ENCODE peak calls at places on chromosomes 12 and 14, in seven cellular contexts. G is SK-MEL-5; T is MCF 10A; X is activated naive CD4-positive, alpha-beta T cell treated with anti-CD3 and anti-CD28 coated beads for 36 hours; F is DND-41; A is NCI-H524; V is left ventricle myocardium superior. E is an unnamed sample.

GRCh38 chr14:69767369-69767999 is 542 bp downstream of the SRSF5 start:
- DNase-seq in G (peak), T (peak), X (peak), F (peak), A (peak), V (peak), E (peak)

GRCh38 chr12:29640589-29641345 is 143.0 kb downstream of the TMTC1 start:
- DNase-seq in G (no peak), T (peak), X (no peak), F (no peak), A (no peak), V (peak), E (peak)

GRCh38 chr14:90388437-90388836 is 8.4 kb upstream of the CALM1 start:
- DNase-seq in G (no peak), T (peak), X (peak), F (no peak), A (peak), V (no peak), E (no peak)

GRCh38 chr14:69387311-69387710 is 10.8 kb downstream of the ERH start:
- DNase-seq in G (no peak), T (peak), X (no peak), F (no peak), A (no peak), V (no peak), E (no peak)

GRCh38 chr14:100072783-100073346 is 7.6 kb downstream of the EVL start:
- DNase-seq in G (no peak), T (peak), X (peak), F (peak), A (no peak), V (peak), E (no peak)

GRCh38 chr12:58966939-58967338 is 46.6 kb upstream of the LRIG3 start:
- DNase-seq in G (no peak), T (peak), X (no peak), F (no peak), A (no peak), V (no peak), E (no peak)

GRCh38 chr12:72485017-72485701 is 213.0 kb downstream of the TRHDE start:
- DNase-seq in G (no peak), T (no peak), X (no peak), F (no peak), A (no peak), V (no peak), E (no peak)

GRCh38 chr12:13223176-13223806 is 26.8 kb downstream of the EMP1 start:
- DNase-seq in G (no peak), T (peak), X (no peak), F (no peak), A (no peak), V (no peak), E (no peak)

GRCh38 chr14:62956413-62956812 is 88.8 kb downstream of the KCNH5 start:
- DNase-seq in G (no peak), T (no peak), X (no peak), F (no peak), A (no peak), V (no peak), E (no peak)

GRCh38 chr12:92002673-92003382 is 142.8 kb downstream of the BTG1 start:
- DNase-seq in G (no peak), T (no peak), X (no peak), F (no peak), A (no peak), V (no peak), E (no peak)

GRCh38 chr12:114918535-114919233 is 234.7 kb upstream of the TBX3 start:
- DNase-seq in G (no peak), T (peak), X (no peak), F (no peak), A (no peak), V (no peak), E (no peak)

GRCh38 chr14:89027097-89027740 is 202.8 kb downstream of the TTC8 start:
- DNase-seq in G (peak), T (peak), X (peak), F (no peak), A (peak), V (peak), E (peak)

GRCh38 chr12:108305520-108305919 is 33.6 kb downstream of the CMKLR1 start:
- DNase-seq in G (no peak), T (peak), X (no peak), F (no peak), A (no peak), V (peak), E (peak)

GRCh38 chr14:76293923-76294322 is 82.0 kb upstream of the ESRRB start:
- DNase-seq in G (no peak), T (no peak), X (no peak), F (no peak), A (no peak), V (no peak), E (no peak)

GRCh38 chr12:89949457-89950195 is 241.0 kb upstream of the ATP2B1 start:
- DNase-seq in G (peak), T (peak), X (peak), F (peak), A (no peak), V (no peak), E (no peak)

GRCh38 chr12:79156846-79157463 is 292.4 kb downstream of the SYT1 start:
- DNase-seq in G (no peak), T (no peak), X (no peak), F (no peak), A (no peak), V (no peak), E (no peak)

GRCh38 chr12:22518998-22519397 is 25.3 kb downstream of the C2CD5 start:
- DNase-seq in G (peak), T (peak), X (no peak), F (no peak), A (no peak), V (no peak), E (no peak)

GRCh38 chr12:47409310-47409709 is 296.5 kb downstream of the RPAP3 start:
- DNase-seq in G (no peak), T (no peak), X (no peak), F (no peak), A (no peak), V (no peak), E (no peak)

GRCh38 chr14:58876613-58877012 is 238.9 kb downstream of the DACT1 start:
- DNase-seq in G (no peak), T (peak), X (no peak), F (no peak), A (no peak), V (no peak), E (no peak)

GRCh38 chr14:65334765-65335411 is 77.6 kb upstream of the FUT8 start:
- DNase-seq in G (no peak), T (no peak), X (no peak), F (no peak), A (peak), V (no peak), E (no peak)

GRCh38 chr12:112977139-112977538 is 1.2 kb upstream of the OAS2 start:
- DNase-seq in G (no peak), T (no peak), X (no peak), F (no peak), A (no peak), V (no peak), E (no peak)

GRCh38 chr14:73776194-73776537 is 62.0 kb upstream of the PNMA1 start:
- DNase-seq in G (no peak), T (no peak), X (no peak), F (no peak), A (no peak), V (no peak), E (no peak)

GRCh38 chr14:77041837-77042557 is 13.5 kb upstream of the IRF2BPL start:
- DNase-seq in G (no peak), T (peak), X (peak), F (peak), A (peak), V (peak), E (peak)

E was measured in Right ventricle myocardium superior.